ENCODE peak calls at places on chromosomes 5 and 9, in ten cellular contexts. Y is cardiac muscle cell; F is stimulated activated CD8-positive, alpha-beta memory T cell treated with anti-CD3 and anti-CD28 coated beads, Interleukin-7, amount 100 ng/mL, for 24 hours; L is ovary; S is epithelial cell of esophagus; H is HepG2; Z is T-helper 9 cell; V is Kasumi-1; T is stimulated activated naive B cell treated with anti-CD40 and anti-IgM and Interleukin-4, amounts not matched to agents 10 μg/mL and 1 μg/mL and 100 μg/mL, for 72 hours; A is EH. G is an unnamed sample.

GRCh38 chr5:94113087-94113486 is 371.7 kb upstream of the POU5F2 start:
- DNase-seq in L (no peak), F (no peak), Y (no peak), V (no peak), A (no peak), H (peak; percentile 39), S (no peak), T (no peak), Z (no peak), G (no peak)

GRCh38 chr5:90472783-90473182 is 1.8 kb downstream of the MBLAC2 start:
- DNase-seq in H (no peak), Y (no peak), S (no peak), L (no peak), V (no peak), F (no peak), A (no peak), Z (no peak), T (no peak), G (no peak)

GRCh38 chr9:117415584-117415937 is 704 bp upstream of the ASTN2 start:
- DNase-seq in T (no peak), F (no peak), H (no peak), Y (peak; percentile 22), Z (no peak), S (no peak), A (no peak), V (no peak), L (no peak), G (no peak)

GRCh38 chr9:116992870-116993269 is 305.8 kb downstream of the TRIM32 start:
- DNase-seq in V (no peak), S (peak; percentile 11), Y (no peak), F (no peak), T (no peak), A (peak; percentile 7), L (no peak), Z (no peak), H (no peak), G (no peak)

GRCh38 chr9:92530893-92531292 is 4.9 kb downstream of the ECM2 start:
- DNase-seq in A (no peak), V (no peak), L (no peak), S (no peak), Y (no peak), T (no peak), Z (no peak), F (no peak), H (no peak), G (no peak)

GRCh38 chr5:66113160-66113559 is 30.9 kb upstream of the SREK1 start:
- DNase-seq in L (no peak), S (peak; percentile 79), T (no peak), F (no peak), A (peak; percentile 73), Y (no peak), Z (no peak), V (no peak), H (peak; percentile 5), G (no peak)

GRCh38 chr5:34022131-34022705 is 14.4 kb upstream of the AMACR start:
- DNase-seq in S (peak; percentile 35), Y (no peak), Z (no peak), H (no peak), A (peak; percentile 67), F (no peak), L (no peak), T (no peak), V (peak; percentile 31), G (no peak)

GRCh38 chr5:171630670-171631065 is 154.9 kb upstream of the SMIM23 start:
- DNase-seq in Z (no peak), L (no peak), Y (no peak), S (no peak), F (no peak), A (no peak), H (no peak), V (no peak), T (no peak), G (no peak)

G was measured in effector memory CD4-positive, alpha-beta T cell.